ENCODE peak calls at places on chromosome 16, in four cellular contexts. Y, U, Q and R are unnamed samples.
A peak's percentile ranks its signal among the peaks of the same experiment; 100 is the strongest.

GRCh38 chr16:68070811-68071546 is 14.2 kb upstream of the NFATC3 start:
- DNase-seq in Q (no peak), Y (no peak), U (no peak), R (no peak)

GRCh38 chr16:80056334-80056733 is 455.8 kb upstream of the MAF start:
- DNase-seq in Y (no peak), Q (no peak), U (no peak), R (no peak)

GRCh38 chr16:52861614-52862022 is 191.1 kb downstream of the CHD9NB start:
- DNase-seq in U (no peak), Q (no peak), Y (no peak), R (peak; percentile 8)

GRCh38 chr16:56824335-56824734 is 40.7 kb upstream of the SLC12A3 start:
- DNase-seq in U (peak; percentile 29), Q (no peak), Y (no peak), R (peak; percentile 60)

GRCh38 chr16:3950343-3951193 is 70.1 kb upstream of the CREBBP start:
- DNase-seq in Y (no peak), U (peak; percentile 88), Q (no peak), R (peak; percentile 65)

GRCh38 chr16:15055141-15056053 is 477 bp downstream of the NTAN1 start:
- DNase-seq in U (no peak), Y (no peak), Q (no peak), R (peak; percentile 55)

GRCh38 chr16:84808812-84809211 is 11.0 kb upstream of the CRISPLD2 start:
- DNase-seq in Q (no peak), U (no peak), Y (no peak), R (no peak)

GRCh38 chr16:57147381-57148191 is 38.3 kb downstream of the PSME3IP1 start:
- DNase-seq in Q (no peak), U (no peak), Y (no peak), R (no peak)

GRCh38 chr16:23518435-23518891 is 8.2 kb upstream of the GGA2 start:
- DNase-seq in Y (no peak), U (no peak), Q (no peak), R (no peak)

GRCh38 chr16:30011505-30012480 is 966 bp upstream of the DOC2A start:
- DNase-seq in Y (no peak), Q (no peak), U (no peak), R (no peak)

GRCh38 chr16:65000654-65001053 is 121.2 kb downstream of the CDH11 start:
- DNase-seq in Y (no peak), Q (no peak), U (no peak), R (no peak)

GRCh38 chr16:58399718-58400633 is 7.7 kb downstream of the GINS3 start:
- DNase-seq in U (no peak), Y (no peak), Q (no peak), R (no peak)

GRCh38 chr16:11254913-11255736 is 879 bp downstream of the SOCS1 start:
- DNase-seq in U (peak; percentile 65), Q (peak; percentile 38), Y (peak; percentile 66), R (peak; percentile 65)

GRCh38 chr16:11670171-11671131 is 2.2 kb downstream of the SNN start:
- DNase-seq in U (no peak), Q (no peak), Y (no peak), R (no peak)

GRCh38 chr16:59697236-59697635 is 963.1 kb upstream of the GOT2 start:
- DNase-seq in Q (no peak), Y (no peak), U (no peak), R (no peak)

GRCh38 chr16:75514296-75514695 is 19.1 kb upstream of the CHST6 start:
- DNase-seq in U (no peak), Q (no peak), Y (no peak), R (no peak)

GRCh38 chr16:12255473-12255872 is 278.9 kb downstream of the SNX29 start:
- DNase-seq in U (no peak), Q (no peak), Y (no peak), R (no peak)

GRCh38 chr16:24367186-24367585 is 111.1 kb downstream of the CACNG3 start:
- DNase-seq in Q (no peak), Y (no peak), U (no peak), R (no peak)

GRCh38 chr16:65353183-65353582 is 231.3 kb upstream of the CDH11 start:
- DNase-seq in Q (no peak), U (no peak), Y (no peak), R (no peak)